ENCODE peak calls at places on chromosome 22, in four cellular contexts. D, Z, P and A are unnamed samples. For H3K36me3, the result is how much of the 10 kb centered on the place peaks cover.

GRCh38 chr22:28955817-28956216 is 72.4 kb downstream of the ZNRF3 start:
- DNase-seq in D (no peak), Z (no peak), P (no peak), A (no peak)

GRCh38 chr22:22463855-22464540 is 44.5 kb downstream of the ZNF280B start:
- DNase-seq in D (peak), Z (peak), P (no peak), A (peak)

GRCh38 chr22:49774046-49774445 is 53.6 kb downstream of the BRD1 start:
- DNase-seq in D (no peak), Z (no peak), P (no peak), A (no peak)

GRCh38 chr22:46935506-46936377 is 173.3 kb downstream of the TBC1D22A start:
- DNase-seq in D (no peak), Z (no peak), P (no peak), A (no peak)

GRCh38 chr22:49392247-49392646 is 435.4 kb downstream of the BRD1 start:
- DNase-seq in D (no peak), Z (no peak), P (no peak), A (no peak)

GRCh38 chr22:34105461-34106062 is 185.3 kb upstream of the LARGE1 start:
- DNase-seq in D (peak), Z (no peak), P (peak), A (peak)

GRCh38 chr22:35534091-35534490 is 6.5 kb upstream of the RASD2 start:
- DNase-seq in D (no peak), Z (no peak), P (no peak), A (no peak)

GRCh38 chr22:27993201-27993635 is 74.2 kb upstream of the PITPNB start:
- DNase-seq in D (no peak), Z (no peak), P (no peak), A (no peak)

GRCh38 chr22:19407649-19408606 is 23.6 kb downstream of the HIRA start:
- DNase-seq in D (no peak), Z (peak), P (no peak), A (no peak)

GRCh38 chr22:33110562-33111163 is 52.5 kb upstream of the SYN3 start:
- DNase-seq in D (no peak), Z (no peak), P (no peak), A (no peak)

GRCh38 chr22:49040754-49041467 is 786.8 kb downstream of the BRD1 start:
- DNase-seq in D (no peak), Z (no peak), P (no peak), A (no peak)

GRCh38 chr22:37571992-37572373 is 7.9 kb downstream of the LGALS2 start:
- DNase-seq in D (no peak), Z (no peak), P (no peak), A (no peak)

GRCh38 chr22:17098379-17098819 is 13.6 kb downstream of the IL17RA start:
- DNase-seq in D (no peak), Z (peak), P (no peak), A (no peak)

DNA sequence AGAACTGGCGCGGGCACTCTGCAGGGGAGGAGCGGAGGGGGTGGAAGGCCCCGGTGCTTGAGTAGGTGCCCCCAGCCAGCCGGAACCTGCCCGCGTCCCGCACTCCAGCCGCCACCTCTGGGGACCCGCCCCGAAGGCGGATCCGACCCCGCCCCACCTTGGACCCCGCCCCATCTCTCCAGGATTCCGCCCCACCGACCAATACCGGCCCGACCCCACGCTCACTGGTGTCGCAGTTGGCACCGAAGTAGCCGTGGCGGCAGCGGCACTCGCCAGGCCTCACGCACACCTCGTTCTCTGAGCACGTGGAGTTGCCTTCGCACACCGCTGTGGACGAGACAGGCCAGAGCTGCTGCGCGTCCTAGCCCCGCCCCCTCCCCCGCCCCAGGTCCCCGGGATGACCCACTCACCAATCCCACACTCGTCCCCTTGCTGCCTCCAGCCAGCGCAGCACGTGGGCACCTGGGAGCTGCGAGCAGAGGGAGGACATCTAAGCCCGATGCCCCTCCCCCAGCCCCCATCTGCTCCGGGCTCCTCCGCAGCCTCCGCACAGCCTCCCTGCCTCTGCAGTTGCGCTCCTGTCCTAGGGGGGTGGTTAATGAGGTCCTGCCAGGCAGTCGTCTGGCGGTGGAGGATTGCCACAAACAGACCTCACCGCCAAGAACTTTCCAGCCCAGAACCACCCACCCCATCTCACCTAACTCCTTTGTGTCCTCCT is 5.9 kb downstream of the SCARF2 start:
- DNase-seq in D (no peak), Z (no peak), P (no peak), A (no peak)
- H3K4me3 ChIP-seq in D (no peak), Z (peak), P (peak), A (no peak)

DNA sequence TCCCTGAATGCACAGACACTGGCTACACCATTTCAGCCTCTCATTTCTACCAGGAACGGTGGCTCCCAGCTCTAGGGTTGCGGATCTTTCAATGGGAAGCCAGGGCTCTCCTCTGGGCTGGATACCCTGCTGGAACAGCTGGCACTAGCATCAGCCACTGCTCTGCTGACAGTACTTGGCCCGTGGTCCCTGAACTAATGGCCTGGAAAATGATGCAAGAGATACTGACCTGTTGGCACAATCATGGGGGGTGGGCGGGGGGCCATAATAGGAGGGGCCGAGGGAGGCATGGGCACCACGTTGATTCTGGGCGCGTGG is 10.7 kb upstream of the TBC1D10A start:
- DNase-seq in D (no peak), Z (no peak), P (no peak), A (no peak)
- H3K36me3 ChIP-seq in D (half or more), Z (half or more), P (half or more), A (under half)

GRCh38 chr22:24954114-24954463 is 1.6 kb downstream of the KIAA1671 start:
- DNase-seq in D (peak), Z (no peak), P (no peak), A (no peak)
- H3K4me3 ChIP-seq in D (peak), Z (peak), P (peak), A (no peak)

DNA sequence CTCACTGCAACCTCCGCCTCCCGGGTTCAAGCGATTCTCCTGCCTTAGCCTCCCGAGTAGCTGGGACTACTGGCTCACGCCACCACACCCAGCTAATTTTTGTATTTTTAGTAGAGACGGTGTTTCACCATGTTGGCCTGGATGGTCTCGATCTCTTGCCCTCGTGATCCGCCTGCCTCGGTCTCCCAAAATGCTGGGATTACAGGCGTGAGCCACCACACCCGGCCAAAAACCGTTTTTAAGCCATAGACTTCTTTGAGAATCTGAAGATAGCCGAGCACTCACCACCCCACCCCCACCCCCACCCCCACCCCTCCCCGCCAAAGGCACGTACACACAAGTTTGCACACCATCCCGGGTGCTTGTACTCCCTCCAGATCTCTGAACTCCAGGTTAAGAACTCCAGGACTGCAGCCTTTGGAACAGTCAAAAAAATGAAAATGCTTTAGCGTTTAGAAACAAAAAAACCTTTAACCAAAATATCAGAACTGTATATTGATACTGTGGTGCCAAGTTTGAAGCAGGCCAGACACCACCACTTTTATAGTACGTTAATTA is 1.5 kb downstream of the CRKL start:
- DNase-seq in D (peak), Z (no peak), P (no peak), A (no peak)
- H3K36me3 ChIP-seq in D (under half), Z (under half), P (under half), A (under half)

DNA sequence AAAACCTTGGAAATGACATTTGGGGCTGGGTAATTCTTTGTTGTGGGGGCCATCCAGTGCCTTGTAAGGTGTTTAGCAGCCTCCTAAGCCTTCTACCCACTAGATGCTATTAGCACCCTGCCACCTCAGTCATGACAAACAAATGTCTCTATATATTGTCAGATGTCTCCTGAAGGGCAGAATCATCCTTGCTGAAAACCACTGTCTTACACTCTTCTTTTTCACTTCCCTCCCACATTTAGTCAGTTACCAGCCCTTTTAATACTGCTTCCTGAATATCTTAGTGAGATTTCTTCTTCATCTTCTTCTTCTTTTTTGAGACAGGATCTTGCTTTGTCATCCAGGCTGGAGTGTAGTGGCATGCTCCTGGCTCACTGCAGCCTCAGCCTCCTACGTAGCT is 33.1 kb downstream of the TNRC6B start:
- DNase-seq in D (no peak), Z (no peak), P (no peak), A (no peak)
- H3K4me3 ChIP-seq in D (no peak), Z (no peak), P (no peak), A (no peak)

DNA sequence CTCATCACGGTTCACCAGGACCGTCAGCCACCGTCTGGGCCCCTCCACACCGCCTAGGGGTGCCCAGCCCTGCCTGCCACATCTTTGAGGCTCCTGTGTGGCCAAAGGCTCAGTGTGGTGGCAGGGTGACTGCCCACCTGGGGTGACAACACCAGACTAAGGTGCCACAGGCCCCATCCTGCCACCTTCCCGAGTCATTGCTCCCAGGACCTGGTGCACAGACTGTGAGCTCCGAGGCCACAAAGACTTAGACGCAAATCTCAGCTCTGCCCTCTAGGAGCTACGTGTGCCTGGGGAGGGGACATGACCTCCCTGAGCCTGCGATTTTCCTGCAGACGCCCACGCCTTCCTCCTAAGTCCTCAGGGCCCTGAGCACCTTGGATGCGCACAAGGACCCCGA is 36.5 kb downstream of the KIAA0930 start:
- DNase-seq in D (no peak), Z (no peak), P (no peak), A (no peak)
- H3K36me3 ChIP-seq in D (under half), Z (under half), P (under half), A (under half)

GRCh38 chr22:18147791-18148507 is 2.0 kb upstream of the USP18 start:
- DNase-seq in D (no peak), Z (no peak), P (no peak), A (no peak)
- H3K4me3 ChIP-seq in D (no peak), Z (no peak), P (no peak), A (no peak)